ENCODE peak calls at places on chromosomes 4 and X, in four cellular contexts. B, G, R and K are unnamed samples.

GRCh38 chrX:114334473-114334982 is 249.4 kb upstream of the HTR2C start:
- DNase-seq in B (no peak), G (no peak), R (no peak), K (no peak)

GRCh38 chr4:159129822-159130550 is 27.1 kb downstream of the RAPGEF2 start:
- DNase-seq in B (no peak), G (no peak), R (no peak), K (no peak)

GRCh38 chr4:126182801-126183200 is 868.0 kb downstream of the FAT4 start:
- DNase-seq in B (no peak), G (no peak), R (no peak), K (no peak)

GRCh38 chrX:110795645-110796510 is at the start of gene CHRDL1:
- DNase-seq in B (no peak), G (no peak), R (no peak), K (no peak)

GRCh38 chr4:165612936-165613335 is 234.1 kb downstream of the CPE start:
- DNase-seq in B (no peak), G (no peak), R (no peak), K (no peak)

GRCh38 chrX:323721-324628 is 5.4 kb upstream of the GTPBP6 start:
- DNase-seq in B (peak), G (no peak), R (no peak), K (peak)

GRCh38 chr4:78885598-78885997 is 53.6 kb downstream of the PAQR3 start:
- DNase-seq in B (no peak), G (no peak), R (no peak), K (no peak)

GRCh38 chr4:122218762-122219161 is 66.6 kb downstream of the BLTP1 start:
- DNase-seq in B (peak), G (no peak), R (no peak), K (no peak)

GRCh38 chrX:66046612-66047235 is 6.8 kb upstream of the VSIG4 start:
- DNase-seq in B (no peak), G (no peak), R (peak), K (no peak)

GRCh38 chr4:189981970-189982369 is 41.3 kb downstream of the FRG1 start:
- DNase-seq in B (no peak), G (no peak), R (no peak), K (no peak)

GRCh38 chr4:152578670-152579069 is 42.8 kb upstream of the FBXW7 start:
- DNase-seq in B (no peak), G (no peak), R (no peak), K (no peak)

GRCh38 chr4:84218002-84218401 is 281.1 kb downstream of the NKX6-1 start:
- DNase-seq in B (no peak), G (peak), R (no peak), K (no peak)

GRCh38 chr4:1567808-1568581 is 116.1 kb downstream of the FAM53A start:
- DNase-seq in B (no peak), G (no peak), R (peak), K (no peak)

GRCh38 chr4:100391913-100392312 is 125.9 kb downstream of the EMCN start:
- DNase-seq in B (no peak), G (no peak), R (no peak), K (no peak)

GRCh38 chr4:75769044-75769443 is 44.7 kb downstream of the USO1 start:
- DNase-seq in B (no peak), G (no peak), R (no peak), K (no peak)

GRCh38 chrX:24081661-24082154 is 27.0 kb downstream of the EIF2S3 start:
- DNase-seq in B (peak), G (peak), R (peak), K (peak)

GRCh38 chrX:46574337-46574940 is 874 bp downstream of the CHST7 start:
- DNase-seq in B (peak), G (no peak), R (no peak), K (no peak)

GRCh38 chrX:46575991-46576392 is 2.4 kb downstream of the CHST7 start:
- DNase-seq in B (peak), G (no peak), R (no peak), K (no peak)

GRCh38 chrX:46575586-46575985 is 2.0 kb downstream of the CHST7 start:
- DNase-seq in B (no peak), G (no peak), R (no peak), K (no peak)

GRCh38 chrX:46573896-46574336 is 351 bp downstream of the CHST7 start:
- DNase-seq in B (peak), G (no peak), R (no peak), K (no peak)

GRCh38 chrX:46574941-46575381 is 1.4 kb downstream of the CHST7 start:
- DNase-seq in B (no peak), G (no peak), R (no peak), K (no peak)
- TF ChIP-seq FOSL1 in B (no peak), G (no peak), R (no peak), K (no peak)

DNA sequence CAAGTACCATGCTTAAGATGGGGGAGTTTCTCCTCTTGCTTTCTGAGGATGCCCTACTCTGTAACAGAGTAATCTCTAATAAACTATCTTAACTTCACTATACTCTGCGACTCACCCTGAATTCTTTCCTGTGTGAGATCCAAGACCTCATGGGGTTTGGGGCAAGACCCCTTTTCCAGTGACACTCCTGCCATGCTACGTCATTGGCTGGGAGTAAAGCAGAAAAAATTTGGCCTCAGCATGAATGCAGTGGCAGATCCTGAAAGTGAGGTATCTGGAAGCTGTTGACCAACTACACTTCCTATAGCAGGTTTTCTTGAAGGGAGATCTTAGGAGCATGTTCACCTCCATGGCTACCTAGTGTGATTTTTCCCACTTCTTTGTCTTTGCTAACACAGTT is 109.1 kb upstream of the MED14 start:
- DNase-seq in B (no peak), G (no peak), R (no peak), K (no peak)
- TF ChIP-seq FOSL1 in B (no peak), G (no peak), R (no peak), K (no peak)

GRCh38 chr4:55857586-55857985 is 4.1 kb downstream of the EXOC1 start:
- DNase-seq in B (no peak), G (no peak), R (no peak), K (no peak)

GRCh38 chr4:55853484-55854046 is at the start of gene EXOC1:
- DNase-seq in B (peak), G (peak), R (peak), K (peak)

GRCh38 chr4:55849724-55850123 is 3.7 kb upstream of the EXOC1 start:
- DNase-seq in B (no peak), G (no peak), R (no peak), K (no peak)

GRCh38 chr4:55854132-55854531 is 684 bp downstream of the EXOC1 start:
- DNase-seq in B (no peak), G (no peak), R (no peak), K (no peak)

GRCh38 chr4:55851885-55852284 is 1.6 kb upstream of the EXOC1 start:
- DNase-seq in B (peak), G (no peak), R (no peak), K (no peak)
- TF ChIP-seq FOSL1 in B (no peak), G (no peak), R (no peak), K (no peak)

GRCh38 chrX:72028701-72029470 is 102.8 kb downstream of the RTL5 start:
- DNase-seq in B (no peak), G (no peak), R (no peak), K (no peak)
- TF ChIP-seq FOSL1 in B (no peak), G (no peak), R (no peak), K (no peak)

DNA sequence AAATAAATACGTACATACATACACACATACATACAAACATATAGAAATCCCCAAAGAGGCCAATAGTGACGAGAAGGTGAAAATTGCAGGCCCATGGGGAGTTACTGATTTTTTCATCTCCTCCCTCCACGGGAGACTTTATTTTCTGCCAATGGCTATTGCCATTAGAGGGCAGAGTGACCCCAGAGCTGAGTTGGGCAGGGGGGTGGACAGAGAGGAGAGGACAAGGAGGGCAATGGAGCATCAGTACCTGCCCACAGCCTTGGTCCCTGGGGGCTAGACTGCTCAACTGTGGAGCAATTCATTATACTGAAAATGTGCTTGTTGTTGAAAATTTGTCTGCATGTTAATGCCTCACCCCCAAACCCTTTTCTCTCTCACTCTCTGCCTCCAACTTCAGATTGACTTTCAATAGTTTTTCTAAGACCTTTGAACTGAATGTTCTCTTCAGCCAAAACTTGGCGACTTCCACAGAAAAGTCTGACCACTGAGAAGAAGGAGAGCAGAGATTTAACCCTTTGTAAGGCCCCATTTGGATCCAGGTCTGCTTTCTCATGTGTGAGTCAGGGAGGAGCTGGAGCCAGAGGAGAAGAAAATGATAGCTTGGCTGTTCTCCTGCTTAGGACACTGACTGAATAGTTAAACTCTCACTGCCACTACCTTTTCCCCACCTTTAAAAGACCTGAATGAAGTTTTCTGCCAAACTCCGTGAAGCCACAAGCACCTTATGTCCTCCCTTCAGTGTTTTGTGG is 180.7 kb downstream of the AR start:
- DNase-seq in B (no peak), G (no peak), R (no peak), K (no peak)
- TF ChIP-seq FOSL1 in B (no peak), G (no peak), R (no peak), K (no peak)

DNA sequence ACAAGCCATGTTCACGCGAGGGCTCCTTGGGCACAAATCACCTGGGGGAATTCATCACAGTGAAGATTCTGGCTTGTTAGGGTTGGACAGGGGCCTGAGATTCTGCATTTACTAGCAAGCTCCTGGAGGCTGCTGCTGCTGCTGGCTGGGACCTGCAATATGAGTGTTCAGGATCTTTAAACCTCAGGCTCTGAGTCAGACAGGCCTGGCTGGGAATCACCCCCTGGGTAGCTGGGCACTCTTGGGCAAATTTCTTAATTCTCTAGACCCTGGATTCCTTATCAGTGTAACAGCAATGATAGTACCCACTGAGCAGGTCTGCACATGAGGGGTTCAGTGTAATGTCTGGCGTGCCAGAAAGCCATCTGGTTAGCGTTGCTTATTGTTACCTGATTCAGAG is 101.5 kb downstream of the DHX15 start:
- DNase-seq in B (no peak), G (no peak), R (no peak), K (no peak)
- TF ChIP-seq FOSL1 in B (no peak), G (no peak), R (no peak), K (no peak)

GRCh38 chr4:26909369-26909768 is 48.7 kb downstream of the STIM2 start:
- DNase-seq in B (no peak), G (no peak), R (no peak), K (no peak)
- TF ChIP-seq FOSL1 in B (no peak), G (no peak), R (no peak), K (no peak)

DNA sequence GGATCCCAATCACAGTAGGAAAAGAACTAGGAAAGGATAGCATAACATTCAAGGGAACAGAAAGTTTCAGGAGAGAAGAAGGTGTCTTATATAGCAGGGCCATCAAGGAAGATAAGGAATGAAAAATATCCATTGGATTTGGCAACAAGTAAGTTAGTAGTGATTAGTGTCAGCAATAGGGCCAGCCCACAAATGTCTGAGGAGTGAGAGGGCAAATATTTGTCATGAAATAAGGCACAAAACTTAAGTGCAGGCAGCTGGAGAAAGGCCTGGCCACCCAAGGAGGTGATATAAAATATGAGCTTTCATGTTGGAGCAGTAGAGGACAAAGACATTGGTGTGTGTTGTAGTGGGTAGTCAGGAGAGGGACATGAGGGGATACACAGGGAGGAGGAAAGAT is 132.1 kb downstream of the COL4A6 start:
- DNase-seq in B (no peak), G (no peak), R (no peak), K (no peak)
- TF ChIP-seq FOSL1 in B (no peak), G (no peak), R (no peak), K (no peak)